ENCODE peak calls at places on chromosomes 7 and 10, in six cellular contexts. One of them, this sample, is unnamed.

GRCh38 chr7:82164813-82165212 is 278.8 kb downstream of the CACNA2D1 start:
- DNase-seq in CD8-positive, alpha-beta T cell: no peak
- DNase-seq in suprapubic skin: no peak
- DNase-seq in PC-9: no peak
- DNase-seq in brain microvascular endothelial cell: peak
- DNase-seq in right lobe of liver: no peak
- DNase-seq in this sample: no peak

GRCh38 chr10:128062837-128063563 is 63.2 kb downstream of the MKI67 start:
- DNase-seq in suprapubic skin: no peak
- DNase-seq in right lobe of liver: no peak
- DNase-seq in CD8-positive, alpha-beta T cell: peak
- DNase-seq in PC-9: no peak
- DNase-seq in brain microvascular endothelial cell: no peak
- DNase-seq in this sample: no peak

GRCh38 chr7:142301299-142301698 is 43.4 kb upstream of the PRSS58 start:
- DNase-seq in PC-9: no peak
- DNase-seq in suprapubic skin: no peak
- DNase-seq in CD8-positive, alpha-beta T cell: no peak
- DNase-seq in brain microvascular endothelial cell: no peak
- DNase-seq in right lobe of liver: no peak
- DNase-seq in this sample: no peak

GRCh38 chr10:86707505-86707904 is 39.2 kb downstream of the LDB3 start:
- DNase-seq in PC-9: no peak
- DNase-seq in right lobe of liver: peak
- DNase-seq in CD8-positive, alpha-beta T cell: no peak
- DNase-seq in suprapubic skin: no peak
- DNase-seq in brain microvascular endothelial cell: no peak
- DNase-seq in this sample: no peak

GRCh38 chr7:27134392-27134791 is 3.8 kb upstream of the HOXA4 start:
- DNase-seq in suprapubic skin: peak
- DNase-seq in PC-9: no peak
- DNase-seq in brain microvascular endothelial cell: no peak
- DNase-seq in right lobe of liver: no peak
- DNase-seq in CD8-positive, alpha-beta T cell: no peak
- DNase-seq in this sample: no peak

GRCh38 chr7:129385116-129385515 is 49.1 kb upstream of the STRIP2 start:
- DNase-seq in brain microvascular endothelial cell: no peak
- DNase-seq in PC-9: no peak
- DNase-seq in CD8-positive, alpha-beta T cell: no peak
- DNase-seq in suprapubic skin: no peak
- DNase-seq in right lobe of liver: no peak
- DNase-seq in this sample: no peak

GRCh38 chr10:38054361-38054797 is 39.8 kb upstream of the ZNF37A start:
- DNase-seq in suprapubic skin: no peak
- DNase-seq in brain microvascular endothelial cell: peak
- DNase-seq in PC-9: no peak
- DNase-seq in CD8-positive, alpha-beta T cell: no peak
- DNase-seq in right lobe of liver: no peak
- DNase-seq in this sample: no peak

GRCh38 chr10:5589963-5590511 is 65.3 kb downstream of the CALML3 start:
- DNase-seq in CD8-positive, alpha-beta T cell: no peak
- DNase-seq in brain microvascular endothelial cell: peak
- DNase-seq in right lobe of liver: peak
- DNase-seq in PC-9: peak
- DNase-seq in suprapubic skin: no peak
- DNase-seq in this sample: no peak

GRCh38 chr10:77893386-77893785 is 33.2 kb downstream of the DLG5 start:
- DNase-seq in CD8-positive, alpha-beta T cell: no peak
- DNase-seq in right lobe of liver: no peak
- DNase-seq in brain microvascular endothelial cell: no peak
- DNase-seq in PC-9: no peak
- DNase-seq in suprapubic skin: no peak
- DNase-seq in this sample: no peak

GRCh38 chr10:117271427-117271826 is 30.5 kb downstream of the SLC18A2 start:
- DNase-seq in suprapubic skin: no peak
- DNase-seq in right lobe of liver: no peak
- DNase-seq in CD8-positive, alpha-beta T cell: no peak
- DNase-seq in PC-9: peak
- DNase-seq in brain microvascular endothelial cell: peak
- DNase-seq in this sample: no peak

GRCh38 chr10:5088703-5089261 is 5.4 kb upstream of the AKR1C3 start:
- DNase-seq in right lobe of liver: no peak
- DNase-seq in suprapubic skin: no peak
- DNase-seq in PC-9: no peak
- DNase-seq in brain microvascular endothelial cell: no peak
- DNase-seq in CD8-positive, alpha-beta T cell: no peak
- DNase-seq in this sample: no peak

GRCh38 chr7:106041140-106041717 is 70.9 kb downstream of the SYPL1 start:
- DNase-seq in PC-9: peak
- DNase-seq in right lobe of liver: no peak
- DNase-seq in CD8-positive, alpha-beta T cell: no peak
- DNase-seq in brain microvascular endothelial cell: peak
- DNase-seq in suprapubic skin: no peak
- DNase-seq in this sample: no peak

GRCh38 chr10:62818426-62819011 is 2.4 kb upstream of the EGR2 start:
- DNase-seq in CD8-positive, alpha-beta T cell: peak
- DNase-seq in PC-9: no peak
- DNase-seq in brain microvascular endothelial cell: no peak
- DNase-seq in right lobe of liver: peak
- DNase-seq in suprapubic skin: no peak
- DNase-seq in this sample: no peak

GRCh38 chr10:44907576-44907975 is 3.6 kb upstream of the TMEM72 start:
- DNase-seq in right lobe of liver: no peak
- DNase-seq in suprapubic skin: no peak
- DNase-seq in brain microvascular endothelial cell: no peak
- DNase-seq in PC-9: no peak
- DNase-seq in CD8-positive, alpha-beta T cell: no peak
- DNase-seq in this sample: no peak

GRCh38 chr7:24125765-24126164 is 158.2 kb upstream of the NPY start:
- DNase-seq in suprapubic skin: no peak
- DNase-seq in right lobe of liver: no peak
- DNase-seq in CD8-positive, alpha-beta T cell: no peak
- DNase-seq in PC-9: no peak
- DNase-seq in brain microvascular endothelial cell: no peak
- DNase-seq in this sample: no peak

GRCh38 chr10:6386960-6387359 is 184.2 kb downstream of the PFKFB3 start:
- DNase-seq in PC-9: no peak
- DNase-seq in suprapubic skin: no peak
- DNase-seq in CD8-positive, alpha-beta T cell: no peak
- DNase-seq in brain microvascular endothelial cell: no peak
- DNase-seq in right lobe of liver: no peak
- DNase-seq in this sample: no peak

GRCh38 chr7:99623702-99624447 is 7.1 kb downstream of the ZSCAN25 start:
- DNase-seq in CD8-positive, alpha-beta T cell: no peak
- DNase-seq in suprapubic skin: no peak
- DNase-seq in right lobe of liver: no peak
- DNase-seq in brain microvascular endothelial cell: no peak
- DNase-seq in PC-9: no peak
- DNase-seq in this sample: no peak

GRCh38 chr10:99395750-99396445 is 34.5 kb downstream of the GOT1 start:
- DNase-seq in suprapubic skin: no peak
- DNase-seq in right lobe of liver: peak
- DNase-seq in CD8-positive, alpha-beta T cell: no peak
- DNase-seq in PC-9: peak
- DNase-seq in brain microvascular endothelial cell: peak
- DNase-seq in this sample: no peak

GRCh38 chr7:98474558-98474957 is 73.7 kb upstream of the BAIAP2L1 start:
- DNase-seq in PC-9: no peak
- DNase-seq in CD8-positive, alpha-beta T cell: no peak
- DNase-seq in brain microvascular endothelial cell: no peak
- DNase-seq in suprapubic skin: no peak
- DNase-seq in right lobe of liver: no peak
- DNase-seq in this sample: no peak

GRCh38 chr7:21092923-21093702 is 306.4 kb upstream of the SP8 start:
- DNase-seq in right lobe of liver: no peak
- DNase-seq in PC-9: no peak
- DNase-seq in brain microvascular endothelial cell: no peak
- DNase-seq in CD8-positive, alpha-beta T cell: no peak
- DNase-seq in suprapubic skin: no peak
- DNase-seq in this sample: no peak

GRCh38 chr10:31393844-31394243 is 74.8 kb downstream of the ZEB1 start:
- DNase-seq in PC-9: no peak
- DNase-seq in brain microvascular endothelial cell: no peak
- DNase-seq in right lobe of liver: no peak
- DNase-seq in suprapubic skin: no peak
- DNase-seq in CD8-positive, alpha-beta T cell: no peak
- DNase-seq in this sample: no peak

GRCh38 chr7:28988818-28989595 is 30.9 kb upstream of the TRIL start:
- DNase-seq in CD8-positive, alpha-beta T cell: no peak
- DNase-seq in PC-9: no peak
- DNase-seq in right lobe of liver: no peak
- DNase-seq in suprapubic skin: peak
- DNase-seq in brain microvascular endothelial cell: peak
- DNase-seq in this sample: no peak

GRCh38 chr7:114589436-114589835 is 174.8 kb downstream of the FOXP2 start:
- DNase-seq in suprapubic skin: no peak
- DNase-seq in right lobe of liver: no peak
- DNase-seq in brain microvascular endothelial cell: no peak
- DNase-seq in PC-9: no peak
- DNase-seq in CD8-positive, alpha-beta T cell: no peak
- DNase-seq in this sample: no peak

GRCh38 chr10:46551701-46552525 is 4.5 kb downstream of the GPRIN2 start:
- DNase-seq in CD8-positive, alpha-beta T cell: peak
- DNase-seq in brain microvascular endothelial cell: no peak
- DNase-seq in PC-9: no peak
- DNase-seq in suprapubic skin: peak
- DNase-seq in right lobe of liver: peak
- DNase-seq in this sample: no peak

GRCh38 chr10:128419466-128420019 is 293.3 kb upstream of the MKI67 start:
- DNase-seq in right lobe of liver: no peak
- DNase-seq in PC-9: no peak
- DNase-seq in CD8-positive, alpha-beta T cell: no peak
- DNase-seq in brain microvascular endothelial cell: no peak
- DNase-seq in suprapubic skin: no peak
- DNase-seq in this sample: no peak

GRCh38 chr10:96834121-96834520 is 2.0 kb downstream of the LCOR start:
- DNase-seq in right lobe of liver: no peak
- DNase-seq in brain microvascular endothelial cell: no peak
- DNase-seq in CD8-positive, alpha-beta T cell: no peak
- DNase-seq in PC-9: no peak
- DNase-seq in suprapubic skin: no peak
- DNase-seq in this sample: no peak

GRCh38 chr7:43479042-43479441 is 103.9 kb upstream of the STK17A start:
- DNase-seq in right lobe of liver: no peak
- DNase-seq in brain microvascular endothelial cell: no peak
- DNase-seq in suprapubic skin: no peak
- DNase-seq in PC-9: no peak
- DNase-seq in CD8-positive, alpha-beta T cell: no peak
- DNase-seq in this sample: no peak

GRCh38 chr7:34939175-34939574 is 98.1 kb downstream of the DPY19L1 start:
- DNase-seq in right lobe of liver: no peak
- DNase-seq in suprapubic skin: no peak
- DNase-seq in PC-9: no peak
- DNase-seq in CD8-positive, alpha-beta T cell: no peak
- DNase-seq in brain microvascular endothelial cell: peak
- DNase-seq in this sample: no peak

GRCh38 chr10:22690614-22691431 is 23.6 kb downstream of the PIP4K2A start:
- DNase-seq in CD8-positive, alpha-beta T cell: no peak
- DNase-seq in PC-9: no peak
- DNase-seq in suprapubic skin: no peak
- DNase-seq in right lobe of liver: no peak
- DNase-seq in brain microvascular endothelial cell: no peak
- DNase-seq in this sample: no peak

GRCh38 chr7:137462847-137463246 is 119.3 kb upstream of the PTN start:
- DNase-seq in CD8-positive, alpha-beta T cell: no peak
- DNase-seq in brain microvascular endothelial cell: no peak
- DNase-seq in PC-9: no peak
- DNase-seq in suprapubic skin: no peak
- DNase-seq in right lobe of liver: no peak
- DNase-seq in this sample: no peak

GRCh38 chr7:107179326-107180163 is 10.7 kb downstream of the HBP1 start:
- DNase-seq in suprapubic skin: no peak
- DNase-seq in brain microvascular endothelial cell: peak
- DNase-seq in right lobe of liver: no peak
- DNase-seq in PC-9: no peak
- DNase-seq in CD8-positive, alpha-beta T cell: no peak
- DNase-seq in this sample: no peak

GRCh38 chr7:149291036-149291835 is 29.2 kb downstream of the ZNF783 start:
- DNase-seq in PC-9: no peak
- DNase-seq in right lobe of liver: no peak
- DNase-seq in brain microvascular endothelial cell: no peak
- DNase-seq in CD8-positive, alpha-beta T cell: no peak
- DNase-seq in suprapubic skin: no peak
- DNase-seq in this sample: no peak

GRCh38 chr10:31604141-31604540 is 285.1 kb downstream of the ZEB1 start:
- DNase-seq in PC-9: no peak
- DNase-seq in CD8-positive, alpha-beta T cell: no peak
- DNase-seq in right lobe of liver: no peak
- DNase-seq in brain microvascular endothelial cell: no peak
- DNase-seq in suprapubic skin: no peak
- DNase-seq in this sample: no peak

DNA sequence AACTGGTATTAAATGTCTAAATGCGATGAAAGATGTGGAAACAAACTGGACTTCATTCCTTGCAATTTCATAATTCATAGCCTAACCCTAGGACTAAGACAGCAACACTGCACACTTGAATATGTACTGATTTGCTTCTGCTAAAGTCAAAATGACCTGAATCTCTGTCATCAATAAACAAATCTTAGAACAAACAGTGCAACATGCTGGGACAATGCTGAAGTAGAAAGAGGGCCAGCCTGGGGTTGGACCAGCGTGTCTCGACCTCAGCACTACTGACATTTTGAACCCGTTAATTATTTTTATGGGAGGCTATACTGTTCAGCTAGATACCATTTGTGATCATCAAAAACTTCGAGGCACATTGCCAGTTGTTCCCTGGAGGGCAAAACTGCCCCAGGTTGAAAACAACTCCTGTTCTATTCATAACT is 47.1 kb downstream of the MYOF start:
- DNase-seq in right lobe of liver: no peak
- DNase-seq in PC-9: no peak
- DNase-seq in suprapubic skin: peak
- DNase-seq in brain microvascular endothelial cell: no peak
- DNase-seq in CD8-positive, alpha-beta T cell: no peak
- DNase-seq in this sample: no peak
- H3K27ac ChIP-seq in right lobe of liver: peak
- H3K27ac ChIP-seq in PC-9: peak
- H3K27ac ChIP-seq in suprapubic skin: peak
- H3K27ac ChIP-seq in brain microvascular endothelial cell: peak
- H3K27ac ChIP-seq in CD8-positive, alpha-beta T cell: no peak
- H3K27ac ChIP-seq in this sample: peak

GRCh38 chr10:59332581-59332980 is 29.8 kb downstream of the FAM13C start:
- DNase-seq in right lobe of liver: no peak
- DNase-seq in CD8-positive, alpha-beta T cell: no peak
- DNase-seq in brain microvascular endothelial cell: no peak
- DNase-seq in PC-9: no peak
- DNase-seq in suprapubic skin: no peak
- DNase-seq in this sample: no peak
- H3K27ac ChIP-seq in right lobe of liver: no peak
- H3K27ac ChIP-seq in CD8-positive, alpha-beta T cell: no peak
- H3K27ac ChIP-seq in brain microvascular endothelial cell: no peak
- H3K27ac ChIP-seq in PC-9: no peak
- H3K27ac ChIP-seq in suprapubic skin: no peak
- H3K27ac ChIP-seq in this sample: peak

GRCh38 chr10:103949728-103950127 is 17.2 kb upstream of the SLK start:
- DNase-seq in right lobe of liver: no peak
- DNase-seq in PC-9: no peak
- DNase-seq in suprapubic skin: no peak
- DNase-seq in CD8-positive, alpha-beta T cell: no peak
- DNase-seq in brain microvascular endothelial cell: no peak
- DNase-seq in this sample: no peak
- H3K27ac ChIP-seq in right lobe of liver: no peak
- H3K27ac ChIP-seq in PC-9: no peak
- H3K27ac ChIP-seq in suprapubic skin: no peak
- H3K27ac ChIP-seq in CD8-positive, alpha-beta T cell: no peak
- H3K27ac ChIP-seq in brain microvascular endothelial cell: no peak
- H3K27ac ChIP-seq in this sample: no peak

GRCh38 chr7:7583731-7584130 is 17.0 kb downstream of the MIOS start:
- DNase-seq in right lobe of liver: no peak
- DNase-seq in CD8-positive, alpha-beta T cell: no peak
- DNase-seq in PC-9: no peak
- DNase-seq in brain microvascular endothelial cell: no peak
- DNase-seq in suprapubic skin: no peak
- DNase-seq in this sample: no peak
- H3K27ac ChIP-seq in right lobe of liver: no peak
- H3K27ac ChIP-seq in CD8-positive, alpha-beta T cell: no peak
- H3K27ac ChIP-seq in PC-9: no peak
- H3K27ac ChIP-seq in brain microvascular endothelial cell: no peak
- H3K27ac ChIP-seq in suprapubic skin: no peak
- H3K27ac ChIP-seq in this sample: no peak